ENCODE peak calls at places on chromosomes 16 and 17, in five cellular contexts. J is dorsolateral prefrontal cortex, Y is mesothelial cell of epicardium, S is stomach, Z is fibroblast of lung. Q is an unnamed sample.

GRCh38 chr17:68288375-68288774 is 2.6 kb downstream of the SLC16A6 start:
- DNase-seq in J (no peak), Y (no peak), S (no peak), Z (no peak), Q (no peak)

GRCh38 chr17:44602390-44602789 is 45.1 kb downstream of the FZD2 start:
- DNase-seq in J (no peak), Y (no peak), S (peak; percentile 41), Z (no peak), Q (no peak)

GRCh38 chr16:52441886-52442285 is 105.1 kb downstream of the TOX3 start:
- DNase-seq in J (no peak), Y (no peak), S (no peak), Z (no peak), Q (no peak)

GRCh38 chr17:54353789-54354525 is 531.2 kb downstream of the KIF2B start:
- DNase-seq in J (no peak), Y (no peak), S (no peak), Z (no peak), Q (no peak)

GRCh38 chr16:71421911-71422310 is 19.9 kb downstream of the TLE7 start:
- DNase-seq in J (no peak), Y (no peak), S (no peak), Z (no peak), Q (peak; percentile 14)

GRCh38 chr17:2909853-2910234 is 113.6 kb downstream of the RAP1GAP2 start:
- DNase-seq in J (no peak), Y (no peak), S (no peak), Z (no peak), Q (no peak)

GRCh38 chr17:76088041-76088867 is 9.3 kb downstream of the ZACN start:
- DNase-seq in J (no peak), Y (no peak), S (no peak), Z (no peak), Q (no peak)

GRCh38 chr16:22191966-22192260 is 14.2 kb upstream of the EEF2K start:
- DNase-seq in J (no peak), Y (no peak), S (no peak), Z (no peak), Q (no peak)

GRCh38 chr16:87850009-87851006 is 19.0 kb downstream of the SLC7A5 start:
- DNase-seq in J (no peak), Y (peak; percentile 87), S (peak; percentile 78), Z (peak; percentile 49), Q (peak; percentile 72)

GRCh38 chr17:51078009-51078592 is 42.6 kb downstream of the SPAG9 start:
- DNase-seq in J (no peak), Y (no peak), S (no peak), Z (no peak), Q (no peak)

GRCh38 chr16:28549301-28549899 is 4.3 kb upstream of the SGF29 start:
- DNase-seq in J (no peak), Y (no peak), S (no peak), Z (peak; percentile 69), Q (no peak)

GRCh38 chr17:56665864-56666263 is 72.4 kb downstream of the NOG start:
- DNase-seq in J (no peak), Y (no peak), S (no peak), Z (no peak), Q (no peak)

DNA sequence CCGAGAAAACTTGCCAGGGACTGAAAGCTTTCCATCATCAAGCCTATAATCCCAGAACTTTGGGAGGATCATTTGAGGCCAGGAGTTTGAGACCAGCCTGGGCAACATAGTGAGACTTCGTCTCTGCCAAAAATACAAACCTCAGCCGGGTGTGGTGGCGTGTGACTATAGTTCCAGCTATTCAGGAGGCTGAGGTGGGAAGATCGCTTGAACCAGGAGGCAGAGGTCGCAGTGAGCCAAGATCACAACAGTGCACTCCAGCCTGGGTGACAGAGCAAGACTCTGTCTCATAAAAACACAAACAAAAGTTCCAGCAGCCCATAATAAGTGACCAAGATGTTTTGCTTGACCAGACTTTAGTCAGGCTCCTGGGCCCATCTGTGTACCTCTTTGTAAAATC is 1.9 kb downstream of the MEAK7 start:
- DNase-seq in J (no peak), Y (no peak), S (no peak), Z (no peak), Q (no peak)
- TF ChIP-seq CTCF in J (no peak), Y (no peak), S (no peak), Z (no peak), Q (no peak)

DNA sequence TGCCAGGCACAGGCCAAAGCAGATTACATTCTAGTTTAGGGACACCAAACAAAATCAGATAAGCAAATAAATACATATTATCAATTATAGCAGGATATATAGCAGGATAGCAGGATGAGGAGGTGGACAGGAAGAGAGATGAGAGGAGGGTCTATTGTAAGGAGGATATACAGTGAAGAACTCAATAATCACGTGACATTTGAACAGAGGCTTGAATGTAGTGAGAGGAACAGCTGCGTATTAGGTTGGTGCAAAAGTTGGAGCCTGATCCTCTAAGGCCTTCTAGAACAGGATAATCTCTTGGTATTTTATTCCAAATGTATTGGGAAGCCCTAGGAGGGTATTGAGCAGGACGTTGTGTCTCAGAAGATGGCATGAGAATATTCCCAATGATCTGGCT is 136.7 kb downstream of the CYLD start:
- DNase-seq in J (no peak), Y (no peak), S (no peak), Z (no peak), Q (no peak)
- TF ChIP-seq CTCF in J (no peak), Y (no peak), S (no peak), Z (no peak), Q (no peak)

GRCh38 chr17:16880843-16881230 is 91.1 kb downstream of the TNFRSF13B start:
- DNase-seq in J (no peak), Y (no peak), S (no peak), Z (no peak), Q (no peak)
- TF ChIP-seq CTCF in J (no peak), Y (no peak), S (no peak), Z (no peak), Q (no peak)

DNA sequence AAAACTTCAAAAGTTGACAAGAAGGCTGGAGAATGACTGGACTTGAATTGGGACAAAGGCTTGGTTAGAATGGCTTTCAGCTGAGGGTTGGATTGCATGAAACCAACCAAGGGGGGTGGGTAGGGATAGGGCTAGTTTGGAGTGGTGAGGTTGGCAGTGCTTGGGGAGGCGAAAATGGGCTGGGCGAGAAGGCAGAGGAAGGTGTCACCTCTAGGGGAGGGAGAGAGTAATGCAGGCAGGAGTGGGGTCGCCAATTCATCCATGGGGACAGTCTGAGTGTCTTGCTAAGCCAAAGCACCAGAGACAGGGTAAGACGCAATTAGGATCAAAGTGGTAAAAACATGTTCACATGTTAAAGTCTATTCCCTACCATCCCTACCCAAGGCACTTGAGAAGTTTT is 6.2 kb upstream of the DNAH2 start:
- DNase-seq in J (no peak), Y (no peak), S (no peak), Z (no peak), Q (no peak)
- TF ChIP-seq CTCF in J (no peak), Y (no peak), S (no peak), Z (peak; percentile 19), Q (peak; percentile 45)

DNA sequence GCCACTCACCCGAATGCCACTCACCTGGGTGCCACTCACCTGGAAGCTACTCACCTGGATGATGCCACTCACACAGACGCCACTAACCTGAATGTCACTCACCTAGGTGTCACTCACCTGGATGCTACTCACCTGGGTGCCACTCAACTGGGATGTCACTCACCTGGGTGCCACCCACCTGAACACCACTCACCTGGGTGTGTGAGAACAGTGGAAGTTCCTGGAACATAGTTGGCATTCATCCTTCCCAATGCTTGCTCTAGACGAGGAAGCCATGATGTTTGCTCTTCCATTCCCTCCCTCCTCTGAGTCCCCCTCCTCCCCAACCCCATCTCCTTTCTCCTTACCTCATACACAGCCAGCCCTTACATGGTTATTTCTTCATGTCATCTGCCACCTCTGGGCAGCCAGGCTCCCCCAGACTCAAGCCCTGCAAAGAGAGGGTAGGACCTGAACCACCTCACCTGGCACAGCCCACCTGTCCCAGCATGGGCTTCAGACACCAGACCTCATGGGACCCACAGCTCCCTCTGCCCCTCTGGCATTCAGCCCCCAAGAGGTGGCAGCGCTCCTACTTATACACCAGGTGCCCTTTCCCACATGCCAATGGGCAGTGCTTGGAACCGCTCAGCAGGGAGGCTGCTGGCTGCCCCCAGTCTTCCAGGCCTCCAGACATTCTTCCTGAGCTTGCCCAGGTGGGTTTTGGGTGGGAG is 171.8 kb upstream of the FOXF1 start:
- DNase-seq in J (no peak), Y (no peak), S (no peak), Z (no peak), Q (no peak)
- TF ChIP-seq CTCF in J (no peak), Y (no peak), S (no peak), Z (no peak), Q (no peak)

DNA sequence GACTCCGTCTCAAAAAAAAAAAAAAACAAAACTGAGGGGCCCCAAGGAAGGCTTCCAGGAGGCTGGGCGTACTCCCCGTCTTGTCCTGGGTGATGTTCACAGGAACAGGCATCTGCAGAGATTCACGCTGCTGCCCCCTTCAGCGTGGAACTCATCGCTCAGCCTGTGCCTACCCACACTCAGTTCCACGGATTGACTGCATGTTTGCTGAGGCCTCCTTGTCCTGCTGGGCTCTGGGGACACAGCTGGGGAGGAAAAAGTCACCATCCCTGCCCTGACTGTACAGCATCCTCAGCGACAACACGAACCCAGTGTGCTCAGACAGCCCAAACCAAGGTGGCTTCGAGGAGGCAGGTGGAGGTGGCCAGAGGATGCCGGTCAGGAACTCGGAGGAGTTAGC is 12.9 kb upstream of the OSGIN1 start:
- DNase-seq in J (no peak), Y (no peak), S (no peak), Z (no peak), Q (no peak)
- TF ChIP-seq CTCF in J (no peak), Y (no peak), S (no peak), Z (no peak), Q (no peak)

GRCh38 chr17:79722787-79723186 is 8.0 kb upstream of the ENPP7 start:
- DNase-seq in J (no peak), Y (no peak), S (no peak), Z (no peak), Q (no peak)

GRCh38 chr17:79720705-79721295 is 9.9 kb upstream of the ENPP7 start:
- DNase-seq in J (no peak), Y (no peak), S (no peak), Z (no peak), Q (no peak)

GRCh38 chr17:79716183-79716797 is 14.5 kb upstream of the ENPP7 start:
- DNase-seq in J (no peak), Y (no peak), S (no peak), Z (no peak), Q (no peak)

GRCh38 chr17:79721993-79722671 is 8.6 kb upstream of the ENPP7 start:
- DNase-seq in J (no peak), Y (no peak), S (no peak), Z (no peak), Q (no peak)
- TF ChIP-seq CTCF in J (no peak), Y (no peak), S (no peak), Z (peak; percentile 20), Q (peak; percentile 58)

DNA sequence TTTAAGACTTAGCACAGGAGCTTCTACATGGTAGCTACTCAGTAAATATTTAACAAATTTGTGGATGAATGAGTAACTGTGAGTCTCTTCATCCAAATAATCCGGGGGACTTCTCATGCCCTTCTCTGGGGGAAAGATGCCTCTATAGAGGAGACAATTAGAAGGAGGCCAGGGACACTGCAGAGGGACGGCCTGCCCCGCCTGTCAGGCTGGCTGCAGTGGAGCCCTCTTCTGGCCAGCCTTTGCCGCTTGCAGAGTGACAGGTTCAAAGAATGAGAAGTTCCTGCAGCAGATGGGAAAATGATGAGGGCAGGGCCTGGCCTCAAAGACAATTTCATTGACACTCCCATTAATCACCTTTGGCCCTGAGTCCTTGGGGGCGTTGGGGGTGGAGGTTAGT is 339.1 kb downstream of the MAF start:
- DNase-seq in J (no peak), Y (no peak), S (peak; percentile 53), Z (no peak), Q (peak; percentile 33)
- TF ChIP-seq CTCF in J (peak; percentile 58), Y (no peak), S (peak; percentile 24), Z (no peak), Q (peak; percentile 66)

Q was measured in neural crest cell.